ENCODE peak calls at places on chromosomes 7 and 10, in eight cellular contexts. D, L, O, F, J, B, I and C are unnamed samples.
A peak's percentile ranks its signal among the peaks of the same experiment; 100 is the strongest.

GRCh38 chr7:39406464-39406863 is 159.7 kb upstream of the YAE1 start:
- DNase-seq in D (no peak), L (no peak), O (no peak), F (peak; percentile 32), J (no peak), B (no peak), I (no peak), C (no peak)

GRCh38 chr7:36563706-36564325 is 160.5 kb downstream of the AOAH start:
- DNase-seq in D (no peak), L (peak; percentile 23), O (peak; percentile 9), F (no peak), J (peak; percentile 28), B (no peak), I (no peak), C (no peak)

GRCh38 chr10:104202231-104202630 is 29.9 kb downstream of the CFAP43 start:
- DNase-seq in D (no peak), L (no peak), O (no peak), F (no peak), J (no peak), B (no peak), I (no peak), C (no peak)

GRCh38 chr10:60175418-60175817 is 214.3 kb downstream of the ANK3 start:
- DNase-seq in D (no peak), L (peak; percentile 13), O (no peak), F (no peak), J (no peak), B (no peak), I (no peak), C (no peak)

GRCh38 chr7:151038951-151039849 is 9.1 kb upstream of the ASIC3 start:
- DNase-seq in D (peak; percentile 90), L (peak; percentile 97), O (peak; percentile 83), F (peak; percentile 54), J (peak; percentile 65), B (no peak), I (peak; percentile 65), C (peak; percentile 71)

GRCh38 chr10:28774051-28774995 is 97.0 kb downstream of the BAMBI start:
- DNase-seq in D (no peak), L (no peak), O (no peak), F (no peak), J (no peak), B (no peak), I (no peak), C (no peak)

GRCh38 chr10:44723654-44724053 is 187.5 kb upstream of the TMEM72 start:
- DNase-seq in D (no peak), L (peak; percentile 96), O (peak; percentile 89), F (no peak), J (no peak), B (no peak), I (no peak), C (no peak)

GRCh38 chr10:3512263-3512662 is 272.7 kb downstream of the KLF6 start:
- DNase-seq in D (no peak), L (peak; percentile 4), O (no peak), F (no peak), J (no peak), B (no peak), I (no peak), C (no peak)

GRCh38 chr7:19470031-19470430 is 238.8 kb downstream of the POLR1F start:
- DNase-seq in D (no peak), L (no peak), O (no peak), F (no peak), J (no peak), B (no peak), I (no peak), C (no peak)

GRCh38 chr7:77409005-77409738 is 7.0 kb downstream of the GSAP start:
- DNase-seq in D (no peak), L (peak; percentile 70), O (no peak), F (no peak), J (no peak), B (no peak), I (no peak), C (no peak)

GRCh38 chr10:75709245-75709644 is 277.8 kb downstream of the LRMDA start:
- DNase-seq in D (no peak), L (no peak), O (no peak), F (no peak), J (no peak), B (no peak), I (no peak), C (no peak)

GRCh38 chr7:6453737-6454136 is 6.0 kb upstream of the DAGLB start:
- DNase-seq in D (no peak), L (peak; percentile 98), O (peak; percentile 77), F (no peak), J (no peak), B (no peak), I (no peak), C (peak; percentile 13)

GRCh38 chr7:41052736-41053135 is 650.2 kb downstream of the INHBA start:
- DNase-seq in D (no peak), L (no peak), O (no peak), F (no peak), J (no peak), B (no peak), I (no peak), C (no peak)

GRCh38 chr10:85458274-85458673 is 908.3 kb downstream of the GRID1 start:
- DNase-seq in D (no peak), L (no peak), O (no peak), F (no peak), J (no peak), B (no peak), I (no peak), C (no peak)

GRCh38 chr10:125175807-125176206 is 15.4 kb upstream of the CTBP2 start:
- DNase-seq in D (no peak), L (no peak), O (no peak), F (no peak), J (no peak), B (no peak), I (no peak), C (no peak)

GRCh38 chr7:155449008-155449879 is 8.7 kb upstream of the EN2 start:
- DNase-seq in D (no peak), L (no peak), O (no peak), F (no peak), J (no peak), B (no peak), I (no peak), C (peak; percentile 25)

GRCh38 chr10:123965973-123966895 is 74.6 kb upstream of the CPXM2 start:
- DNase-seq in D (no peak), L (peak; percentile 46), O (no peak), F (no peak), J (no peak), B (no peak), I (no peak), C (no peak)
- H3K4me3 ChIP-seq in D (no peak overlapping the region), L (no peak overlapping the region), O (no peak overlapping the region), F (no peak overlapping the region), J (no peak overlapping the region), B (no peak overlapping the region), I (no peak overlapping the region), C (no peak overlapping the region)

DNA sequence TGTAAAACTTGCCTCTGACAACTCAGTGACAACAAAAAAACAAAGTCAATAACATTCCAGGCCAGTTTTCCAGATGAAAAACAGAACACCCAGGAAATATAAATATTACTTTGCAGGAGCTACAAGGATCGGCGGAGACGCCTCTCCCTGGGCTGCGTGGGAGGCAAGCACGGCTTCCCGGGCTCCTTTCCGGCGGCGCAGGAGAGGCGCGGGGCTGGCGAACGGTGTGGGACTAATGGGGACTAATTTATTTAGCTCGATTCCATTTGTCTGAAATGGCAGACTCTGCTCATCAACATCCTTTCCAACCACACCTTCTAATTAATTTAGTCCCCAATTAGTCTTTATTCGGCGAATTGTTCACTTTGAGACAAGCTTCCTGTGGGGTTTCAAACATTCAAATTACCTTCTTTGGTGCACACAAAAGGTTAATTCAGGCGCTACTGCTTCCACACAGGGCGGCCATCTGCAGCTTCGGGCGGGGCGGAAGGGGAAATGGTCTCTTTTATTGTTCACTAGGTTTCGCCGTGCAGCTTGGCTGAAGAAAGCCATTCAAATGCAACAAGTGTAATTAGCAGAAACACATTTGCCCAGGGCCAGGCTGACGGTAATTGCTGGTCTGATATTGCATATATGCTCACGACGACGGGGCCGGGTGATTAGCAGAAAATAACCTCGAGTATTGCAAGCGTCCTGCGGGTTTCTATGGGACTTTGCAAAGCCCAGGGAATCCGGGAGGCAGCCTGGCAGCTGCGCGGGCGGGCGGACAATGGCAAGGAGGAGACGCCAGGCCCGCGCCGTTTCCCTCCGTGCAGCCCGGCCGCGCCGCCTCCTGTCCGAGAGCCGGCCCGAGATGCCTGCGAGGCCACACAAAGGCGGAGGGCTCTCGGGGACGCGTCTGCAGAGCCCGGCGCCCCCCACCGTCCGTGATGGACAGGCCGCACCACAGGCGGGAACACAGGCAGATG is 270.1 kb downstream of the PTPRN2 start:
- DNase-seq in D (no peak), L (no peak), O (no peak), F (no peak), J (no peak), B (no peak), I (no peak), C (no peak)
- H3K9me3 ChIP-seq in D (no peaks in the 10 kb centered on the region), L (no peaks in the 10 kb centered on the region), O (no peaks in the 10 kb centered on the region), F (no peaks in the 10 kb centered on the region), J (no peaks in the 10 kb centered on the region), B (no peaks in the 10 kb centered on the region), I (no peaks in the 10 kb centered on the region), C (no peaks in the 10 kb centered on the region)

DNA sequence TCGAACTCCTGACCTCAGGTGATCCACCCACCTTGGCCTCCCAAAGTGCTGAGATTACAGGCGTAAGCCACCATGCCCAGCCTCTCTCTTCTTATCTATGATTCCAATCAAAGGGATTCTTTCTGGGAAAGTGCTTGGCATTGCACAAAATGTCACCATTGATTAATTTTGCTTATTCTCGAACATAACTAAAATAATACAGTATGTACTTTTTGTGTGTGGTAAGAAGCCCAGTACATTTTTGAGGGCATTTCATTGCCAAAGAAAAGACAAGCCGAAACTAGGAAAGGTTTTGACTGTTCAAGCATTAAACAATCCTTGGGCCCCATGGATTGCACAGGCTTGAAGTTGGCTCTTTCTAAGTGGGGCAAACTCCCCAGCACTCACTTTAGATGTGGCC is 18.3 kb upstream of the CACUL1 start:
- DNase-seq in D (no peak), L (no peak), O (no peak), F (no peak), J (no peak), B (no peak), I (no peak), C (no peak)
- H3K4me3 ChIP-seq in D (no peak overlapping the region), L (no peak overlapping the region), O (no peak overlapping the region), F (no peak overlapping the region), J (no peak overlapping the region), B (no peak overlapping the region), I (no peak overlapping the region), C (no peak overlapping the region)

GRCh38 chr7:17462059-17462695 is 163.7 kb downstream of the AHR start:
- DNase-seq in D (no peak), L (peak; percentile 13), O (no peak), F (no peak), J (no peak), B (no peak), I (no peak), C (no peak)
- H3K9me3 ChIP-seq in D (no peaks in the 10 kb centered on the region), L (no peaks in the 10 kb centered on the region), O (no peaks in the 10 kb centered on the region), F (no peaks in the 10 kb centered on the region), J (no peaks in the 10 kb centered on the region), B (no peaks in the 10 kb centered on the region), I (no peaks in the 10 kb centered on the region), C (no peaks in the 10 kb centered on the region)

DNA sequence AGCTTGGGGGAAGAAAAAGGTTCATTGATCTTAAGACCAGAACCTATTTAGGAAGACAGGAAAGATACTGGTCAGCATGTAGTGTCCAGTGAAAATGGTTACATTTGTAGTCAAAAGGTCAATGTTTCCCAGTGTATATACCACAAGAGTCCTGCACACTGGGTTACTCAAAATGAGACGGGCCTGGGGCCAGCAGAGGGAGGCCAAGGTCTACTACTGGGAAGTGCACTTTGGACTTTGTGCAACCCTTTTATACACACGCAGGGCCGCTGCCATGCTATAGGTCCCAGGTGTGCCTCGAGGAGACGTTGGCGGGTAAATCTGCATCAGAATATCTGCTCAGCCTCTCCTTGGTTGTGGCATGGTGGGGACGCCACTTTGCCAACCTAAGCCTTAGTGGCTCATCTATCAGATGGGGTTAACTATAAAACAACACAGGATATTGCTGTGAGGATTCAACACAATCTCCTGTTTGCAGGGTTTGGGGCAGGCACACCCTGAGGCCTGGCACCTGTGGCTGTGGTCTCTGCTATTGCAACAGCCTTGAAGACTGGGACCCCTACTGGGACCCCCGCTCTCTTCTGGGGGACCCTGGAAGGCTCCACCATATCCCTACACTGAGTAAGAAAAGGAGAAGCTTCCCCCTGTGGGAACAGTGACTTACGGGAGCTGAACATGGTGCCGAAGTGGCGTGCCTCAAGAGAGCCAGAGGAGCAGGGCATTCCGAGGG is 19.7 kb downstream of the CLRN3 start:
- DNase-seq in D (no peak), L (no peak), O (no peak), F (peak; percentile 26), J (no peak), B (no peak), I (peak; percentile 85), C (no peak)
- H3K4me3 ChIP-seq in D (no peak overlapping the region), L (no peak overlapping the region), O (no peak overlapping the region), F (no peak overlapping the region), J (no peak overlapping the region), B (no peak overlapping the region), I (no peak overlapping the region), C (no peak overlapping the region)